ENCODE peak calls at places on chromosomes 5 and 9, in four cellular contexts. One of them, this sample, is unnamed.

GRCh38 chr9:77421506-77422265 is 226.4 kb downstream of the GNA14 start:
- DNase-seq in H1: no peak
- DNase-seq in HepG2: no peak
- DNase-seq in GM12878: no peak
- DNase-seq in this sample: no peak

GRCh38 chr5:78541058-78541624 is 107.4 kb downstream of the LHFPL2 start:
- DNase-seq in H1: no peak
- DNase-seq in HepG2: no peak
- DNase-seq in GM12878: no peak
- DNase-seq in this sample: no peak

GRCh38 chr5:90563161-90563560 is 4.6 kb downstream of the ADGRV1 start:
- DNase-seq in H1: no peak
- DNase-seq in HepG2: no peak
- DNase-seq in GM12878: no peak
- DNase-seq in this sample: no peak

GRCh38 chr9:115396071-115396529 is 278.1 kb upstream of the TNC start:
- DNase-seq in H1: no peak
- DNase-seq in HepG2: no peak
- DNase-seq in GM12878: no peak
- DNase-seq in this sample: no peak

GRCh38 chr5:153824909-153825308 is 213.8 kb downstream of the FAM114A2 start:
- DNase-seq in H1: peak
- DNase-seq in HepG2: no peak
- DNase-seq in GM12878: no peak
- DNase-seq in this sample: no peak

GRCh38 chr5:93691997-93692396 is 49.4 kb downstream of the POU5F2 start:
- DNase-seq in H1: no peak
- DNase-seq in HepG2: no peak
- DNase-seq in GM12878: no peak
- DNase-seq in this sample: no peak

GRCh38 chr5:141716009-141716408 is 34.0 kb upstream of the ARAP3 start:
- DNase-seq in H1: no peak
- DNase-seq in HepG2: no peak
- DNase-seq in GM12878: no peak
- DNase-seq in this sample: no peak

GRCh38 chr9:87570000-87570834 is 72.5 kb downstream of the DAPK1 start:
- DNase-seq in H1: no peak
- DNase-seq in HepG2: peak
- DNase-seq in GM12878: no peak
- DNase-seq in this sample: no peak

DNA sequence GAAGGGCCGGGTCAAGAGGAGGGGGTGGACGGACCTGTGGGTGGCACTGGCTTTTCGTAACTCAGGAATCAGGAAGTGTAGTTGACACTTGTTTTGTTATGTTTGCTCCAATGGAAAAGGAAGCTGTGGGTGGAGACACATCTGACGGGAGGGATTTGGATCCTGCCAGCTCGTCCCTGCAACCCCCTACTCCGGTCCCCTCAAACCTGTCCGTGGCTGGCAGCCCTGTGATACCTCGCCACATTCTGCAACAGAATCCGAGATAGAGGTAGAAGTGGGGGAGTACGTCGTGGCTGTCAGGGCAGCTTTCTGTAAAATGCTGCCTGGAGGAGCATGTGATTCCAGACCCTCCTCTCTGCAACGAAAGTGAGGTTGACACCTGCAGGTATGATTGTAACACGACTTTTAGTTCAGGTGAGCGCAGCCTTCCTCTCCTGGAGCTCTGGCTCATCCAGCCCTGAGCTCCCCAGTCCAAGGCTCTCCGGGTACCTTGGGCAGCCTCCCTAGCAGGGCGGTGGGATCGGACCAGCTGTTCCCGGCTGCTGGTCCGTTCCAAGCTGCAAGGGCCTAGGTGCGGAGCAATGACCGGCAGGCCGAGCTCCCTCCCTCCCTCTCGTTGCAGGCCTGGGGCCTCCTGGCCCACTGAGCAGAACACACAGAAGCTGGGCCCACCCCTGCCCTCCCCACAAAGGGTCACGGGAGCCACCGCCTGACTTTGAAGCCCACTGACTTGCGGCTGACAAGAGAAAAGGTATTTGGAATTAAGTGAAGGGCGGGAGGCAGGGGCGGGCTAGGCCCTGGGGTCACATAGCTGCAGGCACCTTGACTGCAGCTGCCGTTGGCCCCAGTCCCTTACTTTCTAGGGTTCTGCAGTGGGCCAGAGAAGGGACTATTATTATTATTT is 104.5 kb upstream of the IER5L start:
- DNase-seq in H1: peak
- DNase-seq in HepG2: peak
- DNase-seq in GM12878: no peak
- DNase-seq in this sample: no peak
- H3K4me3 ChIP-seq in H1: no peak
- H3K4me3 ChIP-seq in HepG2: peak
- H3K4me3 ChIP-seq in GM12878: no peak
- H3K4me3 ChIP-seq in this sample: no peak

GRCh38 chr9:133114451-133114885 is 6.6 kb downstream of the RALGDS start:
- DNase-seq in H1: no peak
- DNase-seq in HepG2: no peak
- DNase-seq in GM12878: no peak
- DNase-seq in this sample: no peak
- TF ChIP-seq SUZ12 in H1: no peak
- TF ChIP-seq SUZ12 in HepG2: no peak
- TF ChIP-seq SUZ12 in GM12878: no peak
- TF ChIP-seq SUZ12 in this sample: no peak

DNA sequence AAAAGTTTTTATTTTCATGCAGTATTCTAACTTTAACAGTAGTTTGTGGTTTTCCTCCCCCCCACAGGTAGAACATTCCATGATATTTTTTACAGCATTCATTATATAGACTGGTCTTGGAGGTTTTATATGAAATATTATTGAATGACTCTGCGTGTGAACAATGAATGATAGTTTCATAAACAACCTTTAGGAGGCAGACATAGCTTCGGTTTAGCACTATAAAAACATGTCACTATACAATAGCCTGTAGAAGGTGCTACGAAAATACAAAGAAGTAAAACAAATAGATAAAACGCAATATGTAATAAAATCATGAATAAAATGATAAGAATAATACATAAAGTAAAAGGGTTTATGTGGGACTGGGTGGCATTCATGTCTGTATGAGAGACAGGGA is 8.5 kb downstream of the KLF4 start:
- DNase-seq in H1: no peak
- DNase-seq in HepG2: no peak
- DNase-seq in GM12878: no peak
- DNase-seq in this sample: no peak
- H3K4me3 ChIP-seq in H1: no peak
- H3K4me3 ChIP-seq in HepG2: no peak
- H3K4me3 ChIP-seq in GM12878: no peak
- H3K4me3 ChIP-seq in this sample: no peak

GRCh38 chr9:69822091-69822750 is 1.6 kb downstream of the CFAP95 start:
- DNase-seq in H1: no peak
- DNase-seq in HepG2: no peak
- DNase-seq in GM12878: no peak
- DNase-seq in this sample: no peak
- TF ChIP-seq SUZ12 in H1: no peak
- TF ChIP-seq SUZ12 in HepG2: no peak
- TF ChIP-seq SUZ12 in GM12878: no peak
- TF ChIP-seq SUZ12 in this sample: no peak

DNA sequence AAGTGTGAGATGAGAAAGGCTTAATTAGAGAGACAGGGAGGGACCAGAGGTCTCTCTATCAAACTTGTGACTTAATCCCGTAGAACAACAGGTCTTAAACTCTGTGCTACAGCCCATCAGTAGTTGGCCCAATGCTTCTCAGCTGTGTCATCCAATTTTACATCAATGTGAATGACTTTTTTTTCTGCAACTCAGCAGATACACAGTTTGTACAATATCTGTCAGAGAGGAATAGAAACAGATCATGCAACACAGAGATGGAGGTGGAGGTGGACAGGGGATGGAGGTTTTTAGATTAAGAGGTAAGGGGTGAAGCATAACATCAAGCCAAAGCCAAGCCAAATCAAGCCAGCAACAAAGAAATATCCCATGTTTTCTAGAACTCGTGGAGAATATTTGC is 43.0 kb downstream of the FBXW11 start:
- DNase-seq in H1: no peak
- DNase-seq in HepG2: no peak
- DNase-seq in GM12878: no peak
- DNase-seq in this sample: no peak
- H3K4me3 ChIP-seq in H1: no peak
- H3K4me3 ChIP-seq in HepG2: no peak
- H3K4me3 ChIP-seq in GM12878: no peak
- H3K4me3 ChIP-seq in this sample: no peak

GRCh38 chr9:137436761-137437600 is 4.2 kb downstream of the ENTPD8 start:
- DNase-seq in H1: no peak
- DNase-seq in HepG2: no peak
- DNase-seq in GM12878: no peak
- DNase-seq in this sample: no peak
- TF ChIP-seq SUZ12 in H1: no peak
- TF ChIP-seq SUZ12 in HepG2: no peak
- TF ChIP-seq SUZ12 in GM12878: no peak
- TF ChIP-seq SUZ12 in this sample: no peak

GRCh38 chr9:93194584-93194983 is 10.6 kb downstream of the WNK2 start:
- DNase-seq in H1: no peak
- DNase-seq in HepG2: no peak
- DNase-seq in GM12878: no peak
- DNase-seq in this sample: no peak
- H3K4me3 ChIP-seq in H1: no peak
- H3K4me3 ChIP-seq in HepG2: no peak
- H3K4me3 ChIP-seq in GM12878: no peak
- H3K4me3 ChIP-seq in this sample: no peak

DNA sequence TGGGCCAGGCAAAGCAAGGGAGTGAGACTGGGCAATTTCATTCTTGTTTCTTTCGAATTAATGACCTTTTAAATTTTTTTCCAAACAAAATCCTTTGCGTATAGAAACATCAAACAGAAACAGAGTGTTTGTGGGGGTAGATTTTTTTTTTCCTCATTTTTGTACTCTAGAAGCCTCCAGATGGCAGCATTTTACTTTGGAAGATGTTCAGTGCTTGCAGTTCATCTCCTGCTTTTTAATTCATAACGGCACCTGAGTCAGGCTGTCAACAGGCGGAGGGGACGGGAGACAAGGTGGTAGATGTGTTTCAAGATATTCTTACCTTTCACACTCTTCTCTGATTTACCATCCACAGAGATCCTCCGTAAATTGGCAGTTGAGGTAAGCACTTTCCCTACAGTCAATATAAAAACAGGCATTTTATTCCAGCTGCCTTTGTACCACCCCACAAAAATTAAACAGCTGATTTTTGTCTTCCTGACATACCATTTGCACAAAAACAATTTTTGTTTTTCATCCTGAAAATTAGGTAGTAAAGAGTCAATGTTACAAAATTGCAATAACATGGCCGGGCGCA is 99.5 kb upstream of the FBXL17 start:
- DNase-seq in H1: no peak
- DNase-seq in HepG2: peak
- DNase-seq in GM12878: peak
- DNase-seq in this sample: peak
- TF ChIP-seq SUZ12 in H1: no peak
- TF ChIP-seq SUZ12 in HepG2: no peak
- TF ChIP-seq SUZ12 in GM12878: no peak
- TF ChIP-seq SUZ12 in this sample: no peak

DNA sequence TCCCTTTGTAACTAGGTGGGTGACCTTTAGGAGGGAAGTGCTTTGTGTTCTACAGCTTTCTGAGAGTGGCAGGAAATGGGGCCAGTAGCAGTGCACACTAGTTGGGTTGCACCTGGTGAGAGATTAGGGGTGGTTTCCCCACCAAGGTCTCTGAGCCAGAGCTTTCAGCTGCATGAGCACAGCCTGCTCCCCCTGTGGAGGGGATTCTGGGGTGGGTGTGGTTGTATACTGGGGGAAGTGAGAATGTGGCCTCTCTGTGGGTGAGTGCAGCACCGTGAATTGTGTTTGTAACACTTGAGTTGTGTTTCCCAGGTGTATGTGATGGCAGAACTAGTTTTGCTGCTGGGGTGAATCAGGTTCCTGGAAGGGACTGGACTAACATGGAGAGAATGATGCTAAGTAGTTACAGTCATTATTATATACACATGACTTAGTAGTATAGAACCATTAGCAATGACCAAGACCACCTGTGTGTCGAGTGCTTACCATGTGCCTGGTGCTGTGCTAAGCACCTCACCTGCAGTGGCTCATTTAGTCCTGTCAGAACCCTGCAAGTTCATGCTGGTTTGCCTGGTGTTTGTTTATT is 11.8 kb upstream of the CXXC5 start:
- DNase-seq in H1: peak
- DNase-seq in HepG2: no peak
- DNase-seq in GM12878: peak
- DNase-seq in this sample: no peak
- H3K4me3 ChIP-seq in H1: no peak
- H3K4me3 ChIP-seq in HepG2: no peak
- H3K4me3 ChIP-seq in GM12878: peak
- H3K4me3 ChIP-seq in this sample: no peak

This sample was measured in NT2/D1.